ENCODE peak calls at places on chromosomes 3 and 15, in four cellular contexts. Y is uterus, U is body of pancreas, W is gastrocnemius medialis. Z is an unnamed sample.

GRCh38 chr15:96122077-96123027 is 208.1 kb upstream of the NR2F2 start:
- DNase-seq in Y (no peak), W (no peak), U (no peak), Z (no peak)

GRCh38 chr3:72891053-72891855 is 3.4 kb downstream of the GXYLT2 start:
- DNase-seq in U (peak; percentile 46), W (no peak), Y (peak; percentile 81), Z (no peak)

GRCh38 chr3:12840591-12841084 is 727 bp downstream of the RPL32 start:
- DNase-seq in Y (no peak), U (no peak), W (no peak), Z (no peak)

GRCh38 chr3:192802957-192803899 is 75.9 kb upstream of the FGF12 start:
- DNase-seq in U (no peak), W (no peak), Y (no peak), Z (no peak)

GRCh38 chr3:104952587-104952986 is 414.1 kb upstream of the ALCAM start:
- DNase-seq in U (no peak), W (no peak), Y (no peak), Z (no peak)

GRCh38 chr3:33716227-33716626 is 1.8 kb downstream of the CLASP2 start:
- DNase-seq in U (no peak), W (no peak), Y (no peak), Z (no peak)

GRCh38 chr15:61684749-61685467 is 375.3 kb downstream of the VPS13C start:
- DNase-seq in W (no peak), Y (no peak), U (no peak), Z (no peak)

GRCh38 chr3:36954452-36955134 is 9.7 kb upstream of the TRANK1 start:
- DNase-seq in Y (no peak), U (no peak), W (no peak), Z (no peak)

GRCh38 chr3:188003188-188004171 is 150.5 kb upstream of the LPP start:
- DNase-seq in U (peak; percentile 68), Y (no peak), W (no peak), Z (no peak)

GRCh38 chr3:81874738-81875137 is 113.3 kb upstream of the GBE1 start:
- DNase-seq in W (no peak), Y (no peak), U (no peak), Z (no peak)

GRCh38 chr3:159186581-159186980 is 384.7 kb downstream of the MFSD1 start:
- DNase-seq in W (no peak), U (no peak), Y (no peak), Z (no peak)

GRCh38 chr3:189355115-189355480 is 183.3 kb downstream of the TPRG1 start:
- DNase-seq in W (no peak), U (no peak), Y (no peak), Z (no peak)

GRCh38 chr3:10379961-10380360 is 59.0 kb upstream of the SEC13 start:
- DNase-seq in U (no peak), W (no peak), Y (no peak), Z (no peak)

GRCh38 chr3:188099907-188100306 is 54.0 kb upstream of the LPP start:
- DNase-seq in U (no peak), W (no peak), Y (no peak), Z (no peak)

GRCh38 chr3:87798567-87798947 is 260.2 kb downstream of the CGGBP1 start:
- DNase-seq in U (no peak), W (no peak), Y (no peak), Z (no peak)

GRCh38 chr3:158725348-158725966 is 6.8 kb downstream of the RARRES1 start:
- DNase-seq in U (peak; percentile 54), Y (peak; percentile 70), W (peak; percentile 26), Z (no peak)

GRCh38 chr15:34019369-34019990 is 19.5 kb downstream of the AVEN start:
- DNase-seq in U (no peak), Y (no peak), W (no peak), Z (no peak)

GRCh38 chr15:88956906-88957305 is 43.7 kb upstream of the MFGE8 start:
- DNase-seq in U (no peak), Y (no peak), W (no peak), Z (no peak)

GRCh38 chr15:26376243-26376642 is 396.6 kb downstream of the GABRB3 start:
- DNase-seq in Y (no peak), U (no peak), W (no peak), Z (no peak)

GRCh38 chr15:76311071-76311956 is at the start of gene ETFA:
- DNase-seq in W (peak; percentile 98), U (peak; percentile 97), Y (peak; percentile 95), Z (peak; percentile 94)
- TF ChIP-seq POLR2A in W (peak; percentile 99), U (peak; percentile 98), Y (peak; percentile 75), Z (no peak)

GRCh38 chr15:41610048-41610447 is 50.2 kb upstream of the MGA start:
- DNase-seq in Y (no peak), W (no peak), U (no peak), Z (no peak)
- TF ChIP-seq CTCF in Y (no peak), W (no peak), U (no peak), Z (no peak)

DNA sequence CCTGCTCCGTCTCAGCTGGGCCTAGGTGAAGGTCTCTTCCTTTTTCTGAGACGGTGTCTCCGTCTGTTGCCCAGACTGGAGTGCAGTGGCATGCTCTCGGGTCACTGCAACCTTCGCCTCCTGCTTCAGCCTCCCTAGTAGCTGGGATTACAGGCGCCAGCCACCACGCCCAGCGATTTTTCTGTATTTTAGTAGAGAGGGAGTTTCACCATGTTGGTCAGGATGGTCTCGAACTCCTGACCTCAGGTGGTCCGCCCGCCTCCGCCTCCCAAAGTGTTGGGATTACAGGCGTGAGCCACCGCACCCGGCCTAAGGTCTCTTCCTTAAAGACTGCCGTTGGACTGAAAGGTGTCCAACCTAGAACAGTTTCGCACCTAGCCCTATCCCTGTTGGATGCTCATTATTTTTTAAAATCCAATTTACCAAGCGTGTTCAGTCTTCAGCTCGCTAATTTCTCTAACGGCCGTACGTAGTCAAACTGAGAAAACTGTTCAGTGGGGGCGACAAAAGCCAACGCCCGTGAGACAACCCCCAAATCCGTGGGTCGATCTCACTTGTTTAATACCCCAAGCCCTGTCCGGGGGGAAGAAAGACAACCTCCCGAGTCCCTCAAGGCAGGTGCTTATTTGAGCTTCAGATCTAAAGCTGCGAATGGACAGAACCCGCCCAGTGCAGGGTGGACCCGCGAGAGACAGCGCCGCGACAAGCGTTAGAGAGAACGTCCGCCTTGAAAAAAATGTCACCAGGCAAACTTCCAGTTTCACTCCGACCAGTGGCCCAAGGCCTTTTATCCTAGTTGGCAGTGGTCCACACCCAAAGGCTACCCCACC is 986 bp upstream of the OXSR1 start:
- DNase-seq in Y (peak; percentile 23), U (no peak), W (no peak), Z (no peak)
- TF ChIP-seq POLR2A in Y (peak; percentile 47), U (peak; percentile 49), W (peak; percentile 33), Z (peak; percentile 38)

DNA sequence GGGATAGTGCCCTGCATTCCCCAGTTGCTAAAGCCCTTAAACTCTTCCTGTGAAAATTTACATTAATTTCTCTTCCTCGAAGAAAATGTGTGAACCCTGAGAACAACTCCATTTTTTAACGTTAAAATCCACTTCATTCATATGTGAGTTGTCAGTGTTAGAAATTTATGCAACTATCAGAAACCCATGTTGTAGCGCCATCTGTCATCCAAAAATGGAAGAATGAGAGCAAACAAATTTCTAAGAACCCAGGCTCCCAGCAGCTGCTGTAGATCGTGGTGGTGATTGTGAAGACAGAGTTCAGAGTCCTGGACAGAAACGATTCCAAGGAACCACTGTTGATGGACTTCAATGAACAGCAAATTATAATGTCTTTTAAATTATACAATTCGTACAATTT is 179.7 kb upstream of the NDN start:
- DNase-seq in W (no peak), Y (no peak), U (no peak), Z (no peak)
- TF ChIP-seq CTCF in W (no peak), Y (no peak), U (no peak), Z (no peak)

GRCh38 chr15:63041402-63041977 is 1.1 kb upstream of the TPM1 start:
- DNase-seq in W (no peak), U (no peak), Y (peak; percentile 38), Z (no peak)

GRCh38 chr15:63040954-63041353 is 1.6 kb upstream of the TPM1 start:
- DNase-seq in U (peak; percentile 18), Y (peak; percentile 38), W (no peak), Z (no peak)

GRCh38 chr15:63043391-63044076 is 987 bp downstream of the TPM1 start:
- DNase-seq in U (no peak), W (peak; percentile 39), Y (peak; percentile 45), Z (no peak)

GRCh38 chr15:63042879-63043340 is 363 bp downstream of the TPM1 start:
- DNase-seq in W (no peak), U (no peak), Y (no peak), Z (no peak)

GRCh38 chr15:63041982-63042878 is at the start of gene TPM1:
- DNase-seq in U (peak; percentile 86), W (peak; percentile 83), Y (peak; percentile 93), Z (peak; percentile 75)
- TF ChIP-seq POLR2A in U (peak; percentile 96), W (peak; percentile 71), Y (peak; percentile 82), Z (no peak)

DNA sequence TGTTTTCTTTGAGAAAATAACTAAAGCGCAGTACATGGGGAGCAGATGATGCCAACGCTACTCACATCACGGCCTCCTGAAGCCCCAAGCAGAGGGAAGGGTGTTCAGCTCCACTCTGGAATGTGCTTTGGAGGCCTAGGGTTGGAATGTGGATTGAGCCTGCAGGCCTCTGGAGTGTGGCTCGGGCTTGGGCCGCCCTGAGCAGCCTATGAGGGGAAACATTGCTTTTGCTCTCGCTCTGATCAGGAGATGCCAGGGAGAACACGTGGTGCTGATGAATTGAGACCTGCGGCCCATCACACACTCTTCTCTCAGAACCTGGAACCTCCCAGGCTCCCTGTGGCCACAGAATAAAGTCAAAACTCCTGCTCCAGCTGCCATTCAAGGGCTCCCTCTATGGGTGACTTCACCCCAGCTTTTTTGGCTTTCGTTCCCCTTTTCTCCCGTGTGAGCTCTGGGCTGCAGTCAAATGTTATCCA is 23.3 kb downstream of the CCDC13 start:
- DNase-seq in W (no peak), Y (no peak), U (peak; percentile 36), Z (peak; percentile 81)
- TF ChIP-seq CTCF in W (peak; percentile 62), Y (peak; percentile 31), U (no peak), Z (no peak)

GRCh38 chr3:120743081-120743365 is 479 bp downstream of the GTF2E1 start:
- DNase-seq in Y (no peak), U (no peak), W (no peak), Z (no peak)

GRCh38 chr3:120741320-120741719 is 996 bp downstream of the RABL3 start:
- DNase-seq in Y (no peak), W (no peak), U (no peak), Z (no peak)

GRCh38 chr3:120741837-120742197 is 499 bp downstream of the RABL3 start:
- DNase-seq in U (no peak), W (peak; percentile 24), Y (peak; percentile 17), Z (no peak)

GRCh38 chr3:120743556-120744195 is 1.1 kb downstream of the GTF2E1 start:
- DNase-seq in W (no peak), U (peak; percentile 8), Y (no peak), Z (no peak)

DNA sequence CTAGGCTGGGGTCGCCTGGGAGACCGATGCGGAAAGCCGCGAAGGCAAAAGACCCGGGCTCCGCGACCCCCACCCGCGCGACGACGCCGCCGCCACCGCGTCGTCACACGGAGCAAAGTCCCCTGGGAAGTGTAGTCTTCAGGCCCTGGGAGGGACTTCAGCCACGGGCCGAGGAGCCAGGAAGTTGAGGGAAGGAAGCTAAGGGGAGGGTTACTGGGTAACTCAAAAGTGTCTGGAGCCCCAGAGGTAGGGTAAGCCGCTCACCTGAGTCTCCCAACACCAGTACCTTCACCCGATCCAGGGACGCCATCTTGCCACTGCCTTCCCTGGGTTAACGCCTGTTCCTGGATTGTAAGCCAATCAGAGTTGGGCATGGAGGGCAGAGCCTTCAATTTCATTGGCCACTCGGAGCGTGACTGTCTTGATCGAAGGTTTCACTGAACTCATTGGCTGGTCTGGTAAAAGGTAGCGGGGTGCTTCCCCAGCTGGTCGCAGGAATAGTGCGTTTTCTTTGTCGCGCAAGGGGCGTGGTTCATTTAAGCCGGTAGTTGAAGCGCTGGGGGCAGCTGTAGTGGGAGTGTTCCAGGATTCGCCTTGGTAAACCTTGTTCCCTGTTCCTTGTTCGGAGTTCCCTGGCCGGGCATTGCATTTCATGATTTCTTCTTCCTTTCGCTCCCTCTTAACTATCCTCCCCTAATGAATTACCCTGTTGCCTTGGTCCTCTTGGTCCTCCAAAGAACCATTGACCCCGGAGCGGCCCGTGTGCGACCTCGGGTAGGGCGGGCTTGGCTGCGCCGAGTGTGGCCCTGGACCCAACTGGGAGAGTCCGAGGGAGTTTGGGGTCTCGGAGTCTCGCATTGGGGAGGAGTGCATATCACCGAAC is at the start of the genes GTF2E1 and RABL3:
- DNase-seq in Y (peak; percentile 98), W (peak; percentile 99), U (peak; percentile 99), Z (peak; percentile 99)
- TF ChIP-seq POLR2A in Y (no peak), W (peak; percentile 61), U (peak; percentile 91), Z (no peak)